ENCODE peak calls at places on chromosome 11, in five cellular contexts. W is nucleus accumbens; I is fibroblast of pulmonary artery; P is activated B cell treated with CpG ODN at 0.5 μM for 24 hours; N is CD4-positive, CD25-positive, alpha-beta regulatory T cell. Y is an unnamed sample.

GRCh38 chr11:61833478-61833877 is 5.4 kb downstream of the FADS2 start:
- DNase-seq in W (no peak), I (no peak), P (no peak), N (no peak), Y (no peak)

GRCh38 chr11:62124186-62125113 is 639 bp downstream of the INCENP start:
- DNase-seq in W (no peak), I (peak; percentile 17), P (no peak), N (no peak), Y (no peak)

GRCh38 chr11:67432655-67433349 is 4.5 kb downstream of the RPS6KB2 start:
- DNase-seq in W (no peak), I (no peak), P (no peak), N (no peak), Y (no peak)

GRCh38 chr11:43830928-43831440 is 49.6 kb upstream of the ALKBH3 start:
- DNase-seq in W (peak; percentile 53), I (peak; percentile 98), P (no peak), N (no peak), Y (no peak)

GRCh38 chr11:117815262-117815803 is 9.2 kb downstream of the FXYD2 start:
- DNase-seq in W (no peak), I (no peak), P (peak; percentile 69), N (peak; percentile 52), Y (peak; percentile 92)

GRCh38 chr11:20158597-20159257 is 1.5 kb downstream of the DBX1 start:
- DNase-seq in W (no peak), I (peak; percentile 77), P (no peak), N (no peak), Y (no peak)

GRCh38 chr11:69460540-69461257 is 20.8 kb upstream of the LINC01488 start:
- DNase-seq in W (no peak), I (peak; percentile 75), P (no peak), N (no peak), Y (no peak)

GRCh38 chr11:34266090-34266912 is 91.5 kb downstream of the ABTB2 start:
- DNase-seq in W (peak; percentile 64), I (peak; percentile 97), P (no peak), N (no peak), Y (no peak)

GRCh38 chr11:83221694-83222093 is 28.2 kb downstream of the ANKRD42 start:
- DNase-seq in W (no peak), I (no peak), P (no peak), N (no peak), Y (no peak)

GRCh38 chr11:130999086-130999485 is 82.8 kb upstream of the SNX19 start:
- DNase-seq in W (no peak), I (peak; percentile 65), P (no peak), N (no peak), Y (no peak)

GRCh38 chr11:32288276-32288675 is 147.1 kb downstream of the WT1 start:
- DNase-seq in W (no peak), I (no peak), P (no peak), N (no peak), Y (no peak)

GRCh38 chr11:30414283-30414682 is 91.4 kb downstream of the ARL14EP start:
- DNase-seq in W (no peak), I (no peak), P (no peak), N (no peak), Y (no peak)

GRCh38 chr11:114891911-114892310 is 213.6 kb downstream of the NXPE2 start:
- DNase-seq in W (no peak), I (no peak), P (no peak), N (no peak), Y (no peak)

GRCh38 chr11:74321487-74322188 is 10.2 kb upstream of the P4HA3 start:
- DNase-seq in W (no peak), I (peak; percentile 73), P (no peak), N (no peak), Y (no peak)

GRCh38 chr11:44632466-44633123 is 67.1 kb downstream of the CD82 start:
- DNase-seq in W (no peak), I (peak; percentile 24), P (no peak), N (no peak), Y (no peak)

GRCh38 chr11:47177229-47177845 is 658 bp upstream of the ARFGAP2 start:
- DNase-seq in W (peak; percentile 66), I (peak; percentile 83), P (no peak), N (peak; percentile 86), Y (peak; percentile 84)

GRCh38 chr11:19441288-19441687 is 200.5 kb upstream of the E2F8 start:
- DNase-seq in W (no peak), I (no peak), P (no peak), N (no peak), Y (no peak)

GRCh38 chr11:131658952-131659351 is 288.5 kb downstream of the NTM start:
- DNase-seq in W (no peak), I (no peak), P (no peak), N (no peak), Y (no peak)

GRCh38 chr11:108775324-108775723 is 110.5 kb downstream of the DDX10 start:
- DNase-seq in W (no peak), I (no peak), P (no peak), N (no peak), Y (no peak)